ENCODE peak calls at places on chromosomes 13 and 19, in seven cellular contexts. X is GM23338, E is Calu3, H is testis, B is gastrocnemius medialis, A is A673, Y is cardiac muscle cell. V is an unnamed sample.
A peak's percentile ranks its signal among the peaks of the same experiment; 100 is the strongest.

GRCh38 chr13:80685942-80686341 is 345.0 kb upstream of the SPRY2 start:
- DNase-seq in H (no peak), Y (no peak), B (no peak), X (no peak), E (no peak), A (no peak), V (no peak)

GRCh38 chr13:112887557-112887991 is 81.4 kb upstream of the MCF2L start:
- DNase-seq in A (no peak), Y (no peak), E (no peak), H (no peak), X (no peak), B (no peak), V (no peak)

GRCh38 chr13:47556703-47557102 is 444.4 kb downstream of the SUCLA2 start:
- DNase-seq in E (no peak), Y (no peak), A (no peak), H (no peak), X (no peak), B (no peak), V (no peak)

GRCh38 chr19:18895038-18895827 is 725 bp downstream of the CERS1 start:
- DNase-seq in A (no peak), B (peak; percentile 33), E (peak; percentile 72), H (peak; percentile 84), X (peak; percentile 79), Y (peak; percentile 24), V (no peak)

GRCh38 chr19:41703602-41704293 is 4.7 kb upstream of the CEACAM5 start:
- DNase-seq in Y (no peak), B (no peak), X (no peak), A (no peak), E (no peak), H (no peak), V (no peak)

GRCh38 chr13:22498006-22498405 is 682.8 kb upstream of the SGCG start:
- DNase-seq in H (no peak), B (no peak), E (no peak), X (no peak), A (no peak), Y (no peak), V (no peak)

GRCh38 chr13:45370922-45371406 is 30.0 kb upstream of the TPT1 start:
- DNase-seq in X (peak; percentile 93), B (peak; percentile 44), Y (peak; percentile 93), A (peak; percentile 82), H (peak; percentile 72), E (no peak), V (peak; percentile 59)

GRCh38 chr19:16197188-16197621 is 506 bp upstream of the AP1M1 start:
- DNase-seq in X (no peak), H (no peak), E (no peak), A (no peak), B (no peak), Y (peak; percentile 58), V (no peak)

GRCh38 chr13:105030851-105031250 is 1504.6 kb downstream of the EFNB2 start:
- DNase-seq in E (no peak), Y (no peak), A (no peak), H (no peak), X (no peak), B (no peak), V (no peak)

GRCh38 chr13:32023698-32024097 is 7.9 kb upstream of the FRY start:
- DNase-seq in X (no peak), A (no peak), B (no peak), H (no peak), Y (peak; percentile 18), E (no peak), V (no peak)

GRCh38 chr13:23723463-23723862 is 153.3 kb downstream of the TNFRSF19 start:
- DNase-seq in X (no peak), H (no peak), Y (peak; percentile 53), A (no peak), B (no peak), E (no peak), V (no peak)

GRCh38 chr13:110551284-110551683 is 10.2 kb downstream of the RAB20 start:
- DNase-seq in B (no peak), H (no peak), A (no peak), E (no peak), Y (no peak), X (no peak), V (no peak)

GRCh38 chr19:33558846-33559245 is 37.3 kb upstream of the PEPD start:
- DNase-seq in E (no peak), B (no peak), Y (no peak), X (no peak), H (no peak), A (peak; percentile 52), V (no peak)

GRCh38 chr19:2123682-2124387 is 27.1 kb downstream of the IZUMO4 start:
- DNase-seq in Y (peak; percentile 9), B (no peak), X (peak; percentile 76), E (peak; percentile 5), H (no peak), A (no peak), V (no peak)

GRCh38 chr13:94795292-94795691 is 82.9 kb upstream of the SOX21 start:
- DNase-seq in A (no peak), B (no peak), E (no peak), X (no peak), H (no peak), Y (no peak), V (no peak)

GRCh38 chr13:94799330-94799729 is 87.0 kb upstream of the SOX21 start:
- DNase-seq in H (no peak), E (no peak), X (no peak), Y (peak; percentile 25), A (no peak), B (no peak), V (no peak)

GRCh38 chr13:94798738-94799137 is 86.4 kb upstream of the SOX21 start:
- DNase-seq in E (no peak), B (no peak), Y (no peak), A (no peak), H (no peak), X (no peak), V (no peak)

GRCh38 chr13:94800423-94800822 is 88.1 kb upstream of the SOX21 start:
- DNase-seq in B (no peak), X (no peak), E (no peak), A (no peak), H (no peak), Y (no peak), V (no peak)
- TF ChIP-seq CTCF in B (no peak), X (peak; percentile 20), E (no peak), A (peak; percentile 16), H (no peak), Y (no peak), V (no peak)

GRCh38 chr13:113946409-113947181 is 27.3 kb downstream of the C13orf46 start:
- DNase-seq in H (no peak), X (no peak), A (no peak), E (no peak), Y (no peak), B (no peak), V (no peak)

GRCh38 chr13:113945857-113946408 is 27.9 kb downstream of the C13orf46 start:
- DNase-seq in E (no peak), A (no peak), B (no peak), Y (no peak), X (no peak), H (no peak), V (no peak)

GRCh38 chr13:113949546-113949945 is 24.3 kb downstream of the C13orf46 start:
- DNase-seq in Y (no peak), A (no peak), H (no peak), E (no peak), X (no peak), B (no peak), V (no peak)

GRCh38 chr13:113948034-113948742 is 25.7 kb downstream of the C13orf46 start:
- DNase-seq in H (no peak), B (no peak), X (no peak), E (no peak), A (peak; percentile 49), Y (no peak), V (no peak)

GRCh38 chr13:113947321-113948033 is 26.4 kb downstream of the C13orf46 start:
- DNase-seq in B (no peak), A (no peak), X (peak; percentile 27), H (peak; percentile 83), E (peak; percentile 10), Y (peak; percentile 70), V (no peak)
- TF ChIP-seq CTCF in B (peak; percentile 75), A (no peak), X (peak; percentile 54), H (peak; percentile 71), E (no peak), Y (peak; percentile 65), V (no peak)

GRCh38 chr19:44579663-44580365 is 33.5 kb upstream of the IGSF23 start:
- DNase-seq in A (no peak), B (no peak), H (no peak), Y (no peak), E (no peak), X (no peak), V (no peak)

GRCh38 chr19:44585371-44586141 is 27.8 kb upstream of the IGSF23 start:
- DNase-seq in H (no peak), E (no peak), B (no peak), A (peak; percentile 40), Y (peak; percentile 55), X (no peak), V (no peak)

GRCh38 chr19:44581288-44581687 is 32.1 kb upstream of the IGSF23 start:
- DNase-seq in H (no peak), Y (no peak), B (no peak), A (no peak), E (no peak), X (no peak), V (no peak)

GRCh38 chr19:44580366-44580895 is 32.9 kb upstream of the IGSF23 start:
- DNase-seq in B (no peak), Y (no peak), E (no peak), A (no peak), H (no peak), X (no peak), V (no peak)

DNA sequence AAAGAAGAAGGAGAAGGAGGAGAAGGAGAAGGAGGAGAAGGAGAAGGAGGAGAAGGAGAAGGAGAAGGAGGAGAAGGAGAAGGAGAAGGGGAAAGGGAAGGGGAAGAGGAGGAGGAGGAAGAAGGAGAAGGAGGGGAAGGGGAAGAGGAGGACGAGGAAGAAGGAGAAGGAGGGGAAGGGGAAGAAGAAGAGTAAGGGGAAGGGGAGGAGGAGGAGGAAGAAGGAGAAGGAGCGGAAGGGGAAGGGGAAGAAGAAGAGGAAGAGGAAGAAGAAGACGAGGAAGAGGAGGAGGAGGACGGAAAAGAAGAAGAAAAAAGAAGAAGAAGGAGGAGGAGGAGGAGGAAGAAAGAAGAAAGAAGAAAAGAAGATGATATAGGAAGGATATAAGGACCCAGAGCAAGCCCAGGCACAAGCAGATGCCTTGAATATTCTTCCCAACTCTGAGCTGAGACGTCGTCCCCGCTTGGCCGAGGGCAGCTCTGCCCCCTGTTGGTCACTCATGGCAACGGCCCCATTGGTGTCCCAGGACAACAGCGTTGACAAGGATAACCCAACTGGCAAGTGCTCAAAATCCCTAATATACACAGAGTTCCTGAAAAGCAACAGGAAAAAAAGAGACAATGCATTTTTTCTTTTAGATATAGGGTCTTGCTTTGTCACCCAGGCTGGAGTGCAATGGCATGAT is 30.6 kb upstream of the IGSF23 start:
- DNase-seq in E (peak; percentile 63), Y (peak; percentile 63), A (peak; percentile 66), B (no peak), X (peak; percentile 89), H (peak; percentile 41), V (no peak)
- TF ChIP-seq CTCF in E (peak; percentile 57), Y (peak; percentile 77), A (peak; percentile 87), B (peak; percentile 23), X (peak; percentile 94), H (no peak), V (peak; percentile 31)

DNA sequence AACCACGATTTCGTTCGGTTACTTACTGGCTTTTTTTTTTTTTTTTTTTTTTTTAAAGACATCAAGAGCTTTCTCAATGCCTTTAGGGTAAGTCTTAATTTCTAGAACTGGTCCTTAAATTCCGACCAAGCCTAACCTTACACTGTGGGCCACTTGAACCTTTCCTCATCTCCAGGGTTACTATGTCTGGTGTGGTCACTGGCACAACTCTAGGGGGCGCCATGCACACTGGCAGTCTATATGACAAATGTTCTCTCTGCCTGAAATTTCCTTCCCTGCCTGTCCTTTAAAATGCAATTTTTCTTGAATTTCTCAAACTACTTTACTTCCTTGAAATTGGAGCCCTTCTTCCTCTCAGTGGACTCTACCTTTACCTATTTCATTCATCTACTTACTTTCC is 227.4 kb downstream of the KLF5 start:
- DNase-seq in H (no peak), Y (no peak), X (peak; percentile 7), B (no peak), E (no peak), A (no peak), V (no peak)
- TF ChIP-seq CTCF in H (no peak), Y (no peak), X (peak; percentile 53), B (no peak), E (no peak), A (peak; percentile 36), V (no peak)